ENCODE peak calls at places on chromosomes 5 and 9, in eight cellular contexts. J is nephron progenitor cell, C is AG10803, Y is neural crest cell, V is tibial artery, R is endodermal cell, Z is lower lobe of right lung, T is glutamatergic neuron. A is an unnamed sample.

GRCh38 chr5:137315534-137316345 is 183.4 kb downstream of the SPOCK1 start:
- DNase-seq in Y (no peak), R (peak), V (peak), C (no peak), J (no peak), Z (no peak), T (no peak), A (no peak)

GRCh38 chr9:120781236-120781635 is 12.0 kb downstream of the FBXW2 start:
- DNase-seq in C (no peak), Y (no peak), T (no peak), V (no peak), R (no peak), J (no peak), Z (no peak), A (no peak)

GRCh38 chr5:16493261-16493660 is 27.7 kb upstream of the ZNF622 start:
- DNase-seq in J (no peak), T (no peak), V (no peak), C (no peak), Y (no peak), Z (no peak), R (no peak), A (no peak)

GRCh38 chr9:37466037-37466709 is 923 bp upstream of the ZBTB5 start:
- DNase-seq in R (peak), C (peak), Y (peak), T (peak), J (peak), V (peak), Z (peak), A (peak)

GRCh38 chr5:763998-764781 is 20.3 kb downstream of the ZDHHC11B start:
- DNase-seq in C (no peak), V (no peak), J (no peak), R (no peak), T (no peak), Z (peak), Y (no peak), A (no peak)

GRCh38 chr5:34866989-34867471 is 28.1 kb downstream of the TTC23L start:
- DNase-seq in Y (no peak), R (peak), C (no peak), Z (no peak), T (no peak), V (no peak), J (no peak), A (no peak)

GRCh38 chr9:119761737-119762136 is 392.5 kb upstream of the BRINP1 start:
- DNase-seq in T (no peak), C (no peak), J (no peak), Y (no peak), R (no peak), V (no peak), Z (no peak), A (no peak)

GRCh38 chr5:95730011-95730700 is 980 bp upstream of the RHOBTB3 start:
- DNase-seq in R (no peak), C (no peak), J (no peak), V (no peak), T (no peak), Z (no peak), Y (no peak), A (no peak)

GRCh38 chr5:177389368-177390169 is 5.3 kb downstream of the SLC34A1 start:
- DNase-seq in J (no peak), Y (peak), V (no peak), Z (no peak), T (no peak), R (no peak), C (peak), A (peak)

GRCh38 chr5:157398310-157398709 is 61.7 kb upstream of the NIPAL4 start:
- DNase-seq in C (no peak), T (no peak), J (no peak), R (no peak), Z (no peak), Y (no peak), V (no peak), A (no peak)

GRCh38 chr5:158471179-158471924 is 612.4 kb upstream of the CLINT1 start:
- DNase-seq in T (no peak), J (no peak), Y (no peak), C (no peak), R (peak), Z (no peak), V (no peak), A (no peak)

GRCh38 chr5:150137997-150138396 is 17.6 kb downstream of the PDGFRB start:
- DNase-seq in Y (no peak), T (no peak), R (no peak), J (no peak), V (peak), C (no peak), Z (no peak), A (no peak)

GRCh38 chr5:149130121-149130931 is 11.0 kb upstream of the ABLIM3 start:
- DNase-seq in R (no peak), Y (no peak), C (no peak), Z (no peak), V (no peak), T (no peak), J (no peak), A (no peak)
- TF ChIP-seq CTCF in R (peak), Y (peak), C (peak), Z (peak), V (no peak), T (no peak), J (no peak), A (no peak)

GRCh38 chr5:52945040-52945439 is 44.1 kb upstream of the ITGA2 start:
- DNase-seq in Y (no peak), C (no peak), R (no peak), Z (no peak), T (no peak), J (no peak), V (no peak), A (no peak)
- TF ChIP-seq CTCF in Y (no peak), C (no peak), R (no peak), Z (no peak), T (no peak), J (no peak), V (no peak), A (no peak)

DNA sequence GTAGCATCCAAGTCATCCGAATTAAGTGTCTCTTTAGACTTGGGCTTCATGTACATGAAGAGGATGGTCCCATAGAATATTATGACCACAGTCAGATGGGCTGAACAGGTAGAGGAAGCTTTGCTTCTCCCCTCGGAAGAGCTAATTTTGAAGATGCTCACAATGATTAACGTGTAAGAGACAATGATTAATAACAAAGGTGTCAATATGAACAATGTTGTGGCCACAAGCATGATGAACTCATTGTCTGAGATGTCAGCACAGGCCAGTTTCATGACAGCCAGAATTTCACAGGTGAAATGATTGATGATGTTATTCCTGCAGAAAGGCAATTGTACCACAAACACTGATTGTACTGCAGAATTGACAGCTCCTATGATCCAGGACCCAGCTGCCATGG is 626 bp downstream of the OR13C2 start:
- DNase-seq in Y (no peak), R (no peak), C (no peak), T (no peak), V (no peak), J (no peak), Z (no peak), A (no peak)
- TF ChIP-seq CTCF in Y (no peak), R (no peak), C (no peak), T (no peak), V (no peak), J (no peak), Z (no peak), A (no peak)

GRCh38 chr9:130940693-130941576 is 1.9 kb upstream of the FIBCD1 start:
- DNase-seq in V (peak), J (peak), C (no peak), Z (peak), Y (peak), R (peak), T (peak), A (peak)

GRCh38 chr9:130938652-130939404 is at the start of gene FIBCD1:
- DNase-seq in Z (no peak), C (peak), Y (no peak), V (no peak), T (peak), R (peak), J (peak), A (peak)

GRCh38 chr9:130940023-130940549 is 1.0 kb upstream of the FIBCD1 start:
- DNase-seq in Z (no peak), J (no peak), R (peak), T (no peak), V (no peak), Y (no peak), C (no peak), A (no peak)

GRCh38 chr9:130938184-130938651 is 829 bp downstream of the FIBCD1 start:
- DNase-seq in R (no peak), Y (no peak), V (no peak), C (no peak), J (no peak), Z (no peak), T (no peak), A (no peak)

DNA sequence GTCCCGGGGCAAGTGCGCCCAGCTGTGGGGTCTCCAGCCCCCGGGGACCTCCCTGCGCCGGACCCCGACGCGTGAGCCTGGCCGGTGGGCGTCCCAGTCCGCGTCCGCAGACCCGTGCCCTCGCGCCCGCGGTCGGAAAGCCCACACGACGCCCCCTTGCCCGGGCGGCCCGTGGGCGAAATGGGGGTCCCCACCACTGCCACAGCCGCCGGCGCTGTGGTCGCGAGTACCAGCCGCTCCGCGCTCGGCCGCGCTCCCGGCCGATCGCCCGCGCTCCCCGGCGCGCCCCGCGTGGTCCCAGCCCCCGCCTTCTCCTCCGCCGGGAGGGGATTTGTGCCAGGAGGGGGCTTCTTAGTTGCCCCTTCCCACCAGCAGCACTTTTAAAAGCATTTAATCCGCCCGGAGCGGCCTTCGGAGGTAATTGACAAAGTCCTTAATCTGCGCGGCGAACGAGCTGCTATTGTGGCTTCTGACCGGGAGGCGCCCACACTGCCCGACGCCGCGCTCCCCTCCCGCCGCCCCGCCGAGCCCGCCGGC is 426 bp upstream of the FIBCD1 start:
- DNase-seq in C (no peak), J (peak), V (no peak), Z (no peak), Y (no peak), T (no peak), R (no peak), A (peak)
- TF ChIP-seq CTCF in C (no peak), J (no peak), V (no peak), Z (peak), Y (peak), T (peak), R (peak), A (no peak)

A was measured in mucosa of descending colon.